ENCODE peak calls at places on chromosomes 2 and 18, in seven cellular contexts. P is brain microvascular endothelial cell, K is upper lobe of right lung, Z is uterus, J is IMR-90, T is colonic mucosa, X is pancreas. A is an unnamed sample.

GRCh38 chr2:128606837-128607236 is 288.2 kb upstream of the HS6ST1 start:
- DNase-seq in T (no peak), P (no peak), X (no peak), J (no peak), Z (no peak), K (peak; percentile 55), A (no peak)

GRCh38 chr2:222318026-222318711 is 19.4 kb upstream of the PAX3 start:
- DNase-seq in X (peak; percentile 33), J (peak; percentile 52), P (peak; percentile 47), Z (no peak), K (peak; percentile 85), T (peak; percentile 82), A (peak; percentile 76)

GRCh38 chr2:127569274-127570065 is 34.0 kb downstream of the MYO7B start:
- DNase-seq in Z (no peak), J (peak; percentile 76), X (no peak), P (peak; percentile 64), T (no peak), K (peak; percentile 38), A (peak; percentile 85)

GRCh38 chr18:39596891-39597290 is 2031.3 kb upstream of the CELF4 start:
- DNase-seq in K (no peak), Z (no peak), T (no peak), J (no peak), P (no peak), X (no peak), A (no peak)

GRCh38 chr18:49648326-49648725 is 86.5 kb downstream of the LIPG start:
- DNase-seq in Z (no peak), P (no peak), T (peak; percentile 34), X (no peak), K (no peak), J (no peak), A (no peak)

GRCh38 chr2:8544786-8545631 is 136.8 kb upstream of the ID2 start:
- DNase-seq in T (peak; percentile 69), X (no peak), K (peak; percentile 89), Z (peak; percentile 82), P (peak; percentile 65), J (peak; percentile 93), A (peak; percentile 76)

GRCh38 chr2:56130463-56131070 is 53.2 kb upstream of the CCDC85A start:
- DNase-seq in Z (no peak), J (peak; percentile 31), T (no peak), X (peak; percentile 27), P (peak; percentile 44), K (no peak), A (peak; percentile 26)

GRCh38 chr2:158760887-158761286 is 34.2 kb upstream of the DAPL1 start:
- DNase-seq in X (no peak), J (no peak), P (no peak), K (no peak), Z (no peak), T (no peak), A (no peak)

GRCh38 chr2:71683666-71684065 is 230.3 kb downstream of the DYSF start:
- DNase-seq in X (no peak), J (no peak), P (no peak), T (no peak), K (peak; percentile 54), Z (no peak), A (no peak)

GRCh38 chr2:43033466-43034241 is 192.8 kb downstream of the ZFP36L2 start:
- DNase-seq in Z (peak; percentile 18), K (peak; percentile 1), J (no peak), T (no peak), X (no peak), P (no peak), A (no peak)

GRCh38 chr2:199488772-199489400 is 31.1 kb upstream of the SATB2 start:
- DNase-seq in X (peak; percentile 30), K (no peak), T (peak; percentile 85), Z (no peak), J (peak; percentile 59), P (peak; percentile 61), A (peak; percentile 64)

GRCh38 chr18:64271975-64272659 is 123.2 kb upstream of the LINC00305 start:
- DNase-seq in K (no peak), Z (no peak), P (no peak), X (no peak), J (no peak), T (no peak), A (no peak)

GRCh38 chr2:241530571-241530970 is 22.2 kb upstream of the STK25 start:
- DNase-seq in J (no peak), K (no peak), X (no peak), P (no peak), T (no peak), Z (no peak), A (no peak)

GRCh38 chr18:26621161-26622026 is 73.0 kb upstream of the KCTD1 start:
- DNase-seq in J (no peak), P (peak; percentile 31), Z (no peak), K (peak; percentile 76), X (peak; percentile 6), T (peak; percentile 63), A (peak; percentile 63)

GRCh38 chr2:205685314-205686230 is 3.3 kb downstream of the NRP2 start:
- DNase-seq in X (no peak), P (no peak), K (peak; percentile 79), J (peak; percentile 67), Z (peak; percentile 54), T (no peak), A (peak; percentile 67)

GRCh38 chr18:74175658-74176057 is 27.3 kb downstream of the TIMM21 start:
- DNase-seq in K (no peak), J (no peak), P (no peak), T (no peak), Z (no peak), X (no peak), A (no peak)

GRCh38 chr2:48572797-48573196 is 42.8 kb downstream of the STON1 start:
- DNase-seq in T (no peak), J (no peak), P (no peak), X (no peak), Z (no peak), K (no peak), A (no peak)

GRCh38 chr2:163662141-163662780 is 73.5 kb downstream of the FIGN start:
- DNase-seq in P (peak; percentile 29), K (no peak), Z (no peak), X (no peak), J (peak; percentile 37), T (no peak), A (no peak)

GRCh38 chr2:42448163-42448562 is 45.6 kb downstream of the KCNG3 start:
- DNase-seq in X (no peak), P (no peak), Z (no peak), K (no peak), J (no peak), T (no peak), A (no peak)

GRCh38 chr2:187485535-187485934 is 37.5 kb upstream of the CALCRL start:
- DNase-seq in Z (no peak), P (no peak), T (no peak), X (no peak), K (no peak), J (no peak), A (no peak)

GRCh38 chr2:21305581-21305980 is 181.8 kb downstream of the TDRD15 start:
- DNase-seq in X (no peak), J (no peak), K (no peak), Z (no peak), T (no peak), P (no peak), A (no peak)

GRCh38 chr2:40147360-40147759 is 304.5 kb downstream of the SLC8A1 start:
- DNase-seq in Z (no peak), K (no peak), J (no peak), X (no peak), T (no peak), P (no peak), A (no peak)

GRCh38 chr2:64626963-64627760 is 26.6 kb downstream of the SERTAD2 start:
- DNase-seq in T (no peak), Z (no peak), P (no peak), X (no peak), K (no peak), J (no peak), A (peak; percentile 65)

GRCh38 chr2:1736997-1737480 is 7.3 kb downstream of the PXDN start:
- DNase-seq in Z (peak; percentile 14), K (peak; percentile 28), T (peak; percentile 15), P (peak; percentile 85), J (peak; percentile 95), X (no peak), A (no peak)

GRCh38 chr2:223692227-223692947 is 90.2 kb upstream of the SCG2 start:
- DNase-seq in T (no peak), X (no peak), Z (peak; percentile 19), J (peak; percentile 67), K (no peak), P (peak; percentile 65), A (peak; percentile 53)

GRCh38 chr2:227325824-227326195 is 759 bp downstream of the MFF start:
- DNase-seq in Z (no peak), T (peak; percentile 70), J (peak; percentile 55), P (peak; percentile 33), X (peak; percentile 20), K (peak; percentile 66), A (peak; percentile 51)

GRCh38 chr2:222105046-222105445 is 193.8 kb downstream of the PAX3 start:
- DNase-seq in P (no peak), J (no peak), Z (no peak), T (no peak), X (no peak), K (no peak), A (no peak)

DNA sequence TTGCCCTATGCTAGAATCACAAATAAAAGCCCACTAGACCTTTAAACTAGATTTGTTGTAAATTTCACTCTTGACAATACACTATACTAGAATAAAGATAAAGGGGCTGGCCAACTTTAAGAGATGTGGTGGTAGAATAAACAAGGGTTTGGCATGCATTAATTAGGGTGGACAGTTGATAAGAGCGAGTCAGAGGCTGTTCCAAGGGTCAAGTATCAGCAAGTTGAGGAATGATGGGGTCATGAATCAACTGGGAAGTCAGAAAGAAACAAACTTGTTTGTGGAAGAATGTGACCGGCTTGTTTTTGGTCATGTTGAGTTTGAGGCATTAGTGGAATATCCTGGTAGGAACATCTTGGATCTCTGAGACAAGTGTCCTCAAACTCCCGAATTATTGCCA is 398.3 kb upstream of the TNP1 start:
- DNase-seq in J (no peak), X (no peak), Z (no peak), K (no peak), P (no peak), T (no peak), A (no peak)
- H3K27me3 ChIP-seq in J (no peaks in the 10 kb centered on the region), X (no peaks in the 10 kb centered on the region), Z (no peaks in the 10 kb centered on the region), K (no peaks in the 10 kb centered on the region), P (no peaks in the 10 kb centered on the region), T (no peaks in the 10 kb centered on the region), A (no peaks in the 10 kb centered on the region)

GRCh38 chr18:77520767-77521166 is 271.1 kb downstream of the GALR1 start:
- DNase-seq in P (no peak), T (no peak), X (no peak), J (no peak), Z (no peak), K (no peak), A (no peak)
- H3K4me3 ChIP-seq in P (no peak overlapping the region), T (no peak overlapping the region), X (no peak overlapping the region), J (no peak overlapping the region), Z (no peak overlapping the region), K (no peak overlapping the region), A (no peak overlapping the region)

DNA sequence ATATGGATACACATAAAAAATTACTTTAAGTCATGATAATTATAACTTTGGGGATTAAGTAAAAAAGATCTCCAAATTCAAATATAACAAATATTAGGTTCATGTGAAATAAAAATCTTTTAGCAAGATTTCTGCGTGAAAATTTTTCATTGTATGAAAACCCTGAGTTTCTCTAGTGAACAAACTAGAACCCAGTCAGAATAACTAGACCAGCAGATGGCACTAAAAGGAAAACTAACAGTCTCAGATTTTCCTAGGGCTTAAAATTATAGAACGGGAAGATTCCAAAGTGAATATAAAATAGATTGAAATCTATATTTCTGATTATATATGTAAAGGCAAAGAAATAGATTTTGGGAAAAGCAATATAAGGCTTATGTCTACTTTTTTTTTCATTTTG is 43.3 kb downstream of the TMEM200C start:
- DNase-seq in J (no peak), X (no peak), P (no peak), T (no peak), K (no peak), Z (no peak), A (no peak)
- TF ChIP-seq CTCF in J (peak; percentile 19), X (no peak), P (no peak), T (no peak), K (peak; percentile 15), Z (no peak), A (no peak)

GRCh38 chr2:26936855-26937254 is 33.6 kb upstream of the MAPRE3 start:
- DNase-seq in P (no peak), T (no peak), J (no peak), X (no peak), Z (no peak), K (no peak), A (no peak)
- H3K27me3 ChIP-seq in P (no peaks in the 10 kb centered on the region), T (no peaks in the 10 kb centered on the region), J (peaks cover 52% of the 10 kb centered on the region), X (no peaks in the 10 kb centered on the region), Z (no peaks in the 10 kb centered on the region), K (no peaks in the 10 kb centered on the region), A (no peaks in the 10 kb centered on the region)

A was measured in adrenal gland.